ENCODE peak calls at places on chromosomes 3 and 15, in five cellular contexts. One of them, this sample, is unnamed.

GRCh38 chr15:60389261-60390077 is 8.3 kb downstream of the ANXA2 start:
- DNase-seq in ELR: no peak
- DNase-seq in left kidney: no peak
- DNase-seq in kidney tubule cell: peak; percentile 10
- DNase-seq in NCI-H1092: no peak
- DNase-seq in this sample: peak; percentile 7

GRCh38 chr3:15324335-15324734 is 8.1 kb downstream of the SH3BP5 start:
- DNase-seq in ELR: no peak
- DNase-seq in left kidney: no peak
- DNase-seq in kidney tubule cell: no peak
- DNase-seq in NCI-H1092: no peak
- DNase-seq in this sample: no peak

GRCh38 chr3:149195221-149195620 is 26.4 kb downstream of the CP start:
- DNase-seq in ELR: no peak
- DNase-seq in left kidney: no peak
- DNase-seq in kidney tubule cell: no peak
- DNase-seq in NCI-H1092: no peak
- DNase-seq in this sample: no peak

GRCh38 chr3:127820871-127821853 is 1.2 kb downstream of the MGLL start:
- DNase-seq in ELR: peak; percentile 41
- DNase-seq in left kidney: peak; percentile 40
- DNase-seq in kidney tubule cell: peak; percentile 89
- DNase-seq in NCI-H1092: no peak
- DNase-seq in this sample: no peak

GRCh38 chr15:98292442-98293240 is 332.1 kb downstream of the ARRDC4 start:
- DNase-seq in ELR: peak; percentile 48
- DNase-seq in left kidney: peak; percentile 81
- DNase-seq in kidney tubule cell: peak; percentile 71
- DNase-seq in NCI-H1092: no peak
- DNase-seq in this sample: peak; percentile 20

GRCh38 chr15:100596792-100597191 is 5.2 kb downstream of the LINS1 start:
- DNase-seq in ELR: no peak
- DNase-seq in left kidney: peak; percentile 3
- DNase-seq in kidney tubule cell: peak; percentile 35
- DNase-seq in NCI-H1092: no peak
- DNase-seq in this sample: peak; percentile 94

GRCh38 chr3:36380171-36381031 is at the start of gene STAC:
- DNase-seq in ELR: peak; percentile 41
- DNase-seq in left kidney: peak; percentile 78
- DNase-seq in kidney tubule cell: peak; percentile 83
- DNase-seq in NCI-H1092: peak; percentile 4
- DNase-seq in this sample: peak; percentile 60

GRCh38 chr3:122094125-122094524 is 39.0 kb downstream of the CD86 start:
- DNase-seq in ELR: no peak
- DNase-seq in left kidney: no peak
- DNase-seq in kidney tubule cell: no peak
- DNase-seq in NCI-H1092: no peak
- DNase-seq in this sample: no peak

GRCh38 chr3:18246336-18247060 is 178.6 kb downstream of the SATB1 start:
- DNase-seq in ELR: no peak
- DNase-seq in left kidney: no peak
- DNase-seq in kidney tubule cell: no peak
- DNase-seq in NCI-H1092: no peak
- DNase-seq in this sample: no peak

GRCh38 chr15:33148129-33148850 is 46.2 kb downstream of the FMN1 start:
- DNase-seq in ELR: no peak
- DNase-seq in left kidney: peak; percentile 73
- DNase-seq in kidney tubule cell: no peak
- DNase-seq in NCI-H1092: no peak
- DNase-seq in this sample: no peak

GRCh38 chr15:82571722-82572222 is 31.5 kb upstream of the RPS17 start:
- DNase-seq in ELR: peak; percentile 59
- DNase-seq in left kidney: peak; percentile 90
- DNase-seq in kidney tubule cell: peak; percentile 64
- DNase-seq in NCI-H1092: peak; percentile 37
- DNase-seq in this sample: peak; percentile 35

This sample was measured in mammary epithelial cell.